ENCODE peak calls at places on chromosomes 11 and 22, in four cellular contexts. One of them, this sample, is unnamed.
A peak's percentile ranks its signal among the peaks of the same experiment; 100 is the strongest.

GRCh38 chr11:97722065-97722464 is 1298.7 kb upstream of the CNTN5 start:
- DNase-seq in tibial artery: no peak
- DNase-seq in neuronal stem cell: no peak
- DNase-seq in left lung: no peak
- DNase-seq in this sample: no peak

GRCh38 chr11:93614111-93614784 is 47.2 kb upstream of the CEP295 start:
- DNase-seq in tibial artery: no peak
- DNase-seq in neuronal stem cell: no peak
- DNase-seq in left lung: no peak
- DNase-seq in this sample: no peak

GRCh38 chr11:73267122-73267846 is 4.9 kb upstream of the P2RY6 start:
- DNase-seq in tibial artery: no peak
- DNase-seq in neuronal stem cell: no peak
- DNase-seq in left lung: no peak
- DNase-seq in this sample: no peak

GRCh38 chr11:96130061-96130460 is 206.2 kb upstream of the MTMR2 start:
- DNase-seq in tibial artery: no peak
- DNase-seq in neuronal stem cell: no peak
- DNase-seq in left lung: no peak
- DNase-seq in this sample: no peak

GRCh38 chr11:75547617-75548054 is 14.4 kb upstream of the SERPINH1 start:
- DNase-seq in tibial artery: peak; percentile 65
- DNase-seq in neuronal stem cell: peak; percentile 82
- DNase-seq in left lung: no peak
- DNase-seq in this sample: peak; percentile 67

GRCh38 chr11:131643171-131643570 is 272.8 kb downstream of the NTM start:
- DNase-seq in tibial artery: no peak
- DNase-seq in neuronal stem cell: no peak
- DNase-seq in left lung: no peak
- DNase-seq in this sample: no peak

GRCh38 chr11:117823941-117824420 is 563 bp downstream of the FXYD2 start:
- DNase-seq in tibial artery: peak; percentile 67
- DNase-seq in neuronal stem cell: no peak
- DNase-seq in left lung: no peak
- DNase-seq in this sample: no peak

GRCh38 chr11:6315811-6316425 is 4.4 kb downstream of the CAVIN3 start:
- DNase-seq in tibial artery: peak; percentile 71
- DNase-seq in neuronal stem cell: peak; percentile 64
- DNase-seq in left lung: peak; percentile 67
- DNase-seq in this sample: peak; percentile 53

GRCh38 chr11:432501-433100 is 9.2 kb downstream of the ANO9 start:
- DNase-seq in tibial artery: no peak
- DNase-seq in neuronal stem cell: no peak
- DNase-seq in left lung: peak; percentile 70
- DNase-seq in this sample: no peak

DNA sequence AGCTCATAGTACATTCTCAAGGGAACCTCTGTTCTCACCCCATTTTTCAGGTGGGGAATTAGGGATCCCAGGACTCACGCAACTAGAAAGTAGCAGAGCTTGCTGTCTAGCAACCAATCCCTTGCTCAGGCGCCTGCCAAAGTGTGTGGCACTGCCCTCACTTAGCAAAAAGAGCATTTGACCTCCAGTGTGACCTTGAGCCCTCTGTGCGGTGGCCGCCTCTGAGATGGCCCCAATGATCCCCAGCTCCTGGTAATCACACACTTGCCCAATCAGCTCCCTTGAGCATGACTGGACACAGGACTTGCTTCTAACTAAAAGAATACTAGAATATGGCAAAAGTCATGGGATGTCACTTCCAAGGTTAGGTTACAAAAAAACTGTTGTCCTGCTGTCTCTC is 2.6 kb upstream of the LGALS2 start:
- DNase-seq in tibial artery: no peak
- DNase-seq in neuronal stem cell: no peak
- DNase-seq in left lung: no peak
- DNase-seq in this sample: no peak
- H3K4me1 ChIP-seq in tibial artery: peaks cover 15% of the 10 kb centered on the region
- H3K4me1 ChIP-seq in neuronal stem cell: peaks cover 1% of the 10 kb centered on the region
- H3K4me1 ChIP-seq in left lung: peaks cover 23% of the 10 kb centered on the region
- H3K4me1 ChIP-seq in this sample: no peaks in the 10 kb centered on the region

DNA sequence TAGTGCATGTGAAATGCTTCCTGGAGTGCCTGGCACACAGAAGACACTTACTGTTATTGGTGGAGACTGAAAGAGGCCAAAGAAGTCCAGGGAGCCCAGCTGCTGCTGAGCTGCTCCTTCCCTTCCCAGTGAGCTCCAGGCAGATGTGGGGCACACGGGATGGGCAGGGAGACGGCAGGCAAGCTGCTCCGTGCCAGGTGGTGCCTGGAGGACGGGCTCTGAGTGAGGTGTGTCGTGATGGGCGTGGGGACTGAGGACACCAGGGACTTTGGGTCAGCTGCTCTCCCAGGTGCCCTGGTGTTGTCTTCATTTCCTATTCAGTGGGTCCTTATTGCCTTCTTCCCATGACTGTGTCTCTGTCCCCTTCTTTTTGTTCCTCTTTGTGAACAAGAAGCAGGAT is 19.5 kb downstream of the TAB1 start:
- DNase-seq in tibial artery: no peak
- DNase-seq in neuronal stem cell: no peak
- DNase-seq in left lung: peak; percentile 20
- DNase-seq in this sample: no peak
- H3K36me3 ChIP-seq in tibial artery: peaks cover 73% of the 10 kb centered on the region
- H3K36me3 ChIP-seq in neuronal stem cell: peaks cover 81% of the 10 kb centered on the region
- H3K36me3 ChIP-seq in left lung: no peaks in the 10 kb centered on the region
- H3K36me3 ChIP-seq in this sample: peaks cover 4% of the 10 kb centered on the region

GRCh38 chr22:48711031-48711431 is 1116.6 kb downstream of the BRD1 start:
- DNase-seq in tibial artery: no peak
- DNase-seq in neuronal stem cell: no peak
- DNase-seq in left lung: peak; percentile 54
- DNase-seq in this sample: no peak

GRCh38 chr22:48711669-48712068 is 1116.0 kb downstream of the BRD1 start:
- DNase-seq in tibial artery: no peak
- DNase-seq in neuronal stem cell: no peak
- DNase-seq in left lung: peak; percentile 55
- DNase-seq in this sample: no peak

GRCh38 chr22:48709453-48709852 is 1118.2 kb downstream of the BRD1 start:
- DNase-seq in tibial artery: no peak
- DNase-seq in neuronal stem cell: no peak
- DNase-seq in left lung: peak; percentile 35
- DNase-seq in this sample: no peak

GRCh38 chr22:48709976-48710375 is 1117.7 kb downstream of the BRD1 start:
- DNase-seq in tibial artery: no peak
- DNase-seq in neuronal stem cell: no peak
- DNase-seq in left lung: peak; percentile 49
- DNase-seq in this sample: no peak

DNA sequence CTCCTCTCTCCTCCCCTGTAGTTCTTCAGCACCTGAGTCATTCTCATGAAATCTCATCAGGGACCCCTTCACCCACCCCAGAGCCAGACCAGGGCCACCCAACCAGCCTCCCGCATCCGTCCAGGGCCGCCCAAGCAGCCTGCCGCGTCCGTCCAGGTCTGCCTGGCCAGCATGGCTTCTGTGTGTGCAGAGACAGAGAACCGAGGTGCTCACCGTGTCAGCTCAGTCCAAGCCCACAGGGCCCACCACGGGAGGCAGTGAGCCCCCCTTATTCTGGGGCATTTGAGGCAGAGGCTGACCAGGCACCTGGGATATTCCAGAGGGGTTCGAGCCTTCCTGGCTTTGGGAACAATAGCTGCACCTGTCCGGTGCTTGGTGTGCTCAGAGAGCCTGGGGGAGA is 1117.3 kb downstream of the BRD1 start:
- DNase-seq in tibial artery: no peak
- DNase-seq in neuronal stem cell: no peak
- DNase-seq in left lung: peak; percentile 61
- DNase-seq in this sample: no peak
- H3K9me3 ChIP-seq in tibial artery: no peaks in the 10 kb centered on the region
- H3K9me3 ChIP-seq in neuronal stem cell: no peaks in the 10 kb centered on the region
- H3K9me3 ChIP-seq in left lung: no peaks in the 10 kb centered on the region
- H3K9me3 ChIP-seq in this sample: no peaks in the 10 kb centered on the region

GRCh38 chr11:86669424-86669823 is 3.0 kb downstream of the ME3 start:
- DNase-seq in tibial artery: no peak
- DNase-seq in neuronal stem cell: no peak
- DNase-seq in left lung: no peak
- DNase-seq in this sample: no peak

GRCh38 chr11:86670179-86670578 is 2.2 kb downstream of the ME3 start:
- DNase-seq in tibial artery: no peak
- DNase-seq in neuronal stem cell: no peak
- DNase-seq in left lung: no peak
- DNase-seq in this sample: no peak

GRCh38 chr11:86673055-86673843 is 833 bp upstream of the ME3 start:
- DNase-seq in tibial artery: no peak
- DNase-seq in neuronal stem cell: no peak
- DNase-seq in left lung: no peak
- DNase-seq in this sample: no peak

GRCh38 chr11:86672007-86672621 is at the start of gene ME3:
- DNase-seq in tibial artery: peak; percentile 72
- DNase-seq in neuronal stem cell: peak; percentile 42
- DNase-seq in left lung: peak; percentile 93
- DNase-seq in this sample: peak; percentile 33

DNA sequence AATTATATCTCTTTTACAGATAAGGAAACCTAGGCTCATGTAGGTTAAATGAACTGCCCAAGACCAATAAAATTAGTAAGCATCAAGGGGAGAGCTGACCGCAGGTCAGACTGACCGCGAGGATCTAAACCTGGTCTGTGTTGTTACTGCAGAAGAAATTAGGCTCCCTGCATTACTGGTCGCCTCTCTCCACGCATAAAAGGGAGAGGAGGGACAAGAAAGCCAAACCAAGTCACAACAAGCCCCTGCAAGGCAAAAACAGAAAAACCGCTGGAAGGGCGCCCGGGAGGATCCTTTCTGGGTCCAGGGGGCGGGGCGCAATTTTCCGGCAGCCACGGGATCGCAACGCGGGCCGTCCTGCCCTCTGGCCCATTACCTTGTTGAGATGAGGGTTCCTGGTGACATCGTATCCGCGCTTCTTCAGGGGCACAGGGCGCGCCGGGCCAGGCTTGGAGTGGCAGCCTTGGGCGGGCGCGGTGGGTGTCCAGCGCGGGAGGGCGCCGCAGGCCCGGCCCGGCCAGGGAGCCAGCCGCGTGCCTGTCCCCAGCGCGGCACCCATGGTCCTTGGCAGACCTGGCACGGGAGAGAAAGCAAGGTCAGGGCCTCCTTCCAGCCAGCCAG is 920 bp downstream of the ME3 start:
- DNase-seq in tibial artery: peak; percentile 75
- DNase-seq in neuronal stem cell: no peak
- DNase-seq in left lung: peak; percentile 88
- DNase-seq in this sample: peak; percentile 70
- H3K4me1 ChIP-seq in tibial artery: peaks cover 72% of the 10 kb centered on the region
- H3K4me1 ChIP-seq in neuronal stem cell: peaks cover 23% of the 10 kb centered on the region
- H3K4me1 ChIP-seq in left lung: peaks cover 27% of the 10 kb centered on the region
- H3K4me1 ChIP-seq in this sample: no peaks in the 10 kb centered on the region

GRCh38 chr22:29798318-29798717 is 31.1 kb downstream of the UQCR10 start:
- DNase-seq in tibial artery: no peak
- DNase-seq in neuronal stem cell: no peak
- DNase-seq in left lung: no peak
- DNase-seq in this sample: no peak

GRCh38 chr22:29797351-29797750 is 30.2 kb downstream of the UQCR10 start:
- DNase-seq in tibial artery: no peak
- DNase-seq in neuronal stem cell: no peak
- DNase-seq in left lung: no peak
- DNase-seq in this sample: no peak

GRCh38 chr22:29799217-29799680 is 32.1 kb downstream of the UQCR10 start:
- DNase-seq in tibial artery: peak; percentile 93
- DNase-seq in neuronal stem cell: no peak
- DNase-seq in left lung: peak; percentile 93
- DNase-seq in this sample: peak; percentile 55

GRCh38 chr22:29801153-29801552 is 34.0 kb downstream of the UQCR10 start:
- DNase-seq in tibial artery: no peak
- DNase-seq in neuronal stem cell: peak; percentile 8
- DNase-seq in left lung: no peak
- DNase-seq in this sample: no peak

GRCh38 chr22:29798801-29799200 is 31.6 kb downstream of the UQCR10 start:
- DNase-seq in tibial artery: no peak
- DNase-seq in neuronal stem cell: no peak
- DNase-seq in left lung: no peak
- DNase-seq in this sample: no peak
- H3K36me3 ChIP-seq in tibial artery: peaks cover 53% of the 10 kb centered on the region
- H3K36me3 ChIP-seq in neuronal stem cell: peaks cover 88% of the 10 kb centered on the region
- H3K36me3 ChIP-seq in left lung: no peaks in the 10 kb centered on the region
- H3K36me3 ChIP-seq in this sample: peaks cover 99% of the 10 kb centered on the region

DNA sequence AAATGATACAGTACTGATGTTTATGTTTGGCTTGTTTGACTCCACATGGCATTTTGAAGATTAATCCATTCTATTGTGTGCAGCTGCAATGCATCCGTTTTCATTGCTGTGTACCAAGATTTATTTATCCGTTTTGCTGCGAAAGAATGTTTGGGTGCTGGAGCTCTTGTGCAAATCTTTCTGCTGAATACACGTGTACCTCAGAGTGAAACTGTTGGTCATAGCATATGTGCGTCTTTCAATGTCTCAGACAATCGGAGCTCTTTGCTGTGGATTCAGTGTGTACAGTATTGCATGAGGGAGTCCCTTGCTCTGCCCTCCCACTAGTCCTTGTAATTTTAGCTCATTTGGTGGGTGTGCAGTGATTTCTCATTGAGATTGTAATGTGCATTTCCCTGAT is 545.4 kb downstream of the TBC1D22A start:
- DNase-seq in tibial artery: no peak
- DNase-seq in neuronal stem cell: no peak
- DNase-seq in left lung: no peak
- DNase-seq in this sample: no peak
- H3K9me3 ChIP-seq in tibial artery: no peaks in the 10 kb centered on the region
- H3K9me3 ChIP-seq in neuronal stem cell: no peaks in the 10 kb centered on the region
- H3K9me3 ChIP-seq in left lung: no peaks in the 10 kb centered on the region
- H3K9me3 ChIP-seq in this sample: peaks cover 9% of the 10 kb centered on the region

DNA sequence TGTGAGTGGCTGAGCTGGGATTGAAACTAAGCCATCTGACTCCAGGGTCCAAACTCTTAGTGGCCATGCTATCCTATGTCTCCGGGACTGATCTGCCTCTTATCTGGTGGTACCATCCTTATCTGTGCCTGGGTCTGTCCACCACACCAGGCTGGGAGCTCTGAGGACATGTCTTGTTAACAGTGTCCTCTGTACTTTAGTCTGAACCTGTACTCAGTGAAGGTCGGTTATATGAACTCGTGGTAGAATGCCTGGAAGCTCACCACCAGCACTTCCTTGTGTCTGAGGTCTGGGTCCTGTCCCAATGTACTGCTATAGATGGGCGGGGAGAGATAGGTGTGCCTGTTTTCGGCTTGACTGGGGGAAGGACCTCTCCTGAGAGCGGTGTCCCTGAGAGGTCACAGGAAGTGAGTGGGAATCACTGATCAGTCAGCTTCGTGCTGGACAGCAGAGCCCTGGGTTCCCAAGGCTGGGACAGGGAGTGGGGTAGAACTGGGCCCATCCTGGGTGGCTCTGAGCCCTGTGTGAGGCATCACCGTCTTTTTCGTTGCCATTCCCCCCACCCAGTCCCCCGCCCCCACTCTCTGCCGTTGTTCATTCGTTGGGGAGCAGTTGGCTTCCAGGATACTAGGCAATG is 8.9 kb downstream of the MYO7A start:
- DNase-seq in tibial artery: no peak
- DNase-seq in neuronal stem cell: no peak
- DNase-seq in left lung: peak; percentile 40
- DNase-seq in this sample: no peak
- H3K4me1 ChIP-seq in tibial artery: peaks cover 8% of the 10 kb centered on the region
- H3K4me1 ChIP-seq in neuronal stem cell: peaks cover 3% of the 10 kb centered on the region
- H3K4me1 ChIP-seq in left lung: peaks cover 7% of the 10 kb centered on the region
- H3K4me1 ChIP-seq in this sample: no peaks in the 10 kb centered on the region

This sample was measured in tibial nerve.